ENCODE peak calls at places on chromosomes 5 and 9, in nine cellular contexts. One of them, this sample, is unnamed.

GRCh38 chr9:110125207-110125751 is 82.7 kb downstream of the C9orf152 start:
- DNase-seq in stomach: peak; percentile 86
- DNase-seq in breast epithelium: peak; percentile 90
- DNase-seq in sigmoid colon: peak; percentile 97
- DNase-seq in HCT116: no peak
- DNase-seq in K562: no peak
- DNase-seq in HepG2: peak; percentile 95
- DNase-seq in spleen: peak; percentile 81
- DNase-seq in endothelial cell of umbilical vein: peak; percentile 81
- DNase-seq in this sample: peak; percentile 97

GRCh38 chr5:3698412-3698811 is 102.8 kb downstream of the IRX1 start:
- DNase-seq in stomach: no peak
- DNase-seq in breast epithelium: no peak
- DNase-seq in sigmoid colon: no peak
- DNase-seq in HCT116: no peak
- DNase-seq in K562: no peak
- DNase-seq in HepG2: no peak
- DNase-seq in spleen: no peak
- DNase-seq in endothelial cell of umbilical vein: no peak
- DNase-seq in this sample: no peak

GRCh38 chr5:170791325-170791954 is 7.9 kb downstream of the GABRP start:
- DNase-seq in stomach: peak; percentile 86
- DNase-seq in breast epithelium: peak; percentile 56
- DNase-seq in sigmoid colon: no peak
- DNase-seq in HCT116: peak; percentile 49
- DNase-seq in K562: peak; percentile 24
- DNase-seq in HepG2: peak; percentile 27
- DNase-seq in spleen: no peak
- DNase-seq in endothelial cell of umbilical vein: peak; percentile 66
- DNase-seq in this sample: no peak

GRCh38 chr5:160390787-160391696 is 8.8 kb downstream of the FAM200C start:
- DNase-seq in stomach: no peak
- DNase-seq in breast epithelium: no peak
- DNase-seq in sigmoid colon: no peak
- DNase-seq in HCT116: no peak
- DNase-seq in K562: no peak
- DNase-seq in HepG2: peak; percentile 23
- DNase-seq in spleen: no peak
- DNase-seq in endothelial cell of umbilical vein: peak; percentile 30
- DNase-seq in this sample: no peak

GRCh38 chr9:136347472-136348256 is 15.9 kb downstream of the DNLZ start:
- DNase-seq in stomach: no peak
- DNase-seq in breast epithelium: no peak
- DNase-seq in sigmoid colon: no peak
- DNase-seq in HCT116: no peak
- DNase-seq in K562: no peak
- DNase-seq in HepG2: no peak
- DNase-seq in spleen: no peak
- DNase-seq in endothelial cell of umbilical vein: no peak
- DNase-seq in this sample: no peak

GRCh38 chr5:39624890-39625289 is 200.1 kb upstream of the DAB2 start:
- DNase-seq in stomach: no peak
- DNase-seq in breast epithelium: no peak
- DNase-seq in sigmoid colon: no peak
- DNase-seq in HCT116: no peak
- DNase-seq in K562: no peak
- DNase-seq in HepG2: peak; percentile 37
- DNase-seq in spleen: no peak
- DNase-seq in endothelial cell of umbilical vein: no peak
- DNase-seq in this sample: no peak

GRCh38 chr5:129747847-129748407 is at the start of gene MINAR2:
- DNase-seq in stomach: no peak
- DNase-seq in breast epithelium: no peak
- DNase-seq in sigmoid colon: no peak
- DNase-seq in HCT116: no peak
- DNase-seq in K562: no peak
- DNase-seq in HepG2: no peak
- DNase-seq in spleen: no peak
- DNase-seq in endothelial cell of umbilical vein: no peak
- DNase-seq in this sample: no peak

GRCh38 chr9:85108806-85109205 is 439.3 kb downstream of the NTRK2 start:
- DNase-seq in stomach: no peak
- DNase-seq in breast epithelium: no peak
- DNase-seq in sigmoid colon: no peak
- DNase-seq in HCT116: no peak
- DNase-seq in K562: no peak
- DNase-seq in HepG2: no peak
- DNase-seq in spleen: no peak
- DNase-seq in endothelial cell of umbilical vein: no peak
- DNase-seq in this sample: no peak

GRCh38 chr5:133944263-133945230 is 23.9 kb downstream of the C5orf15 start:
- DNase-seq in stomach: peak; percentile 79
- DNase-seq in breast epithelium: no peak
- DNase-seq in sigmoid colon: no peak
- DNase-seq in HCT116: peak; percentile 46
- DNase-seq in K562: peak; percentile 79
- DNase-seq in HepG2: peak; percentile 47
- DNase-seq in spleen: no peak
- DNase-seq in endothelial cell of umbilical vein: peak; percentile 53
- DNase-seq in this sample: no peak

GRCh38 chr5:166561759-166562158 is 1729.7 kb upstream of the WWC1 start:
- DNase-seq in stomach: no peak
- DNase-seq in breast epithelium: no peak
- DNase-seq in sigmoid colon: no peak
- DNase-seq in HCT116: no peak
- DNase-seq in K562: no peak
- DNase-seq in HepG2: no peak
- DNase-seq in spleen: no peak
- DNase-seq in endothelial cell of umbilical vein: no peak
- DNase-seq in this sample: no peak

GRCh38 chr9:113522858-113523257 is 59.3 kb downstream of the RGS3 start:
- DNase-seq in stomach: no peak
- DNase-seq in breast epithelium: no peak
- DNase-seq in sigmoid colon: no peak
- DNase-seq in HCT116: no peak
- DNase-seq in K562: no peak
- DNase-seq in HepG2: no peak
- DNase-seq in spleen: no peak
- DNase-seq in endothelial cell of umbilical vein: no peak
- DNase-seq in this sample: no peak

GRCh38 chr9:116812231-116813028 is 125.3 kb downstream of the TRIM32 start:
- DNase-seq in stomach: no peak
- DNase-seq in breast epithelium: no peak
- DNase-seq in sigmoid colon: no peak
- DNase-seq in HCT116: no peak
- DNase-seq in K562: no peak
- DNase-seq in HepG2: no peak
- DNase-seq in spleen: no peak
- DNase-seq in endothelial cell of umbilical vein: no peak
- DNase-seq in this sample: no peak

GRCh38 chr5:159765034-159765433 is 151.2 kb upstream of the ADRA1B start:
- DNase-seq in stomach: no peak
- DNase-seq in breast epithelium: no peak
- DNase-seq in sigmoid colon: no peak
- DNase-seq in HCT116: no peak
- DNase-seq in K562: no peak
- DNase-seq in HepG2: no peak
- DNase-seq in spleen: no peak
- DNase-seq in endothelial cell of umbilical vein: no peak
- DNase-seq in this sample: no peak

GRCh38 chr5:128681764-128682664 is 144.0 kb upstream of the FBN2 start:
- DNase-seq in stomach: no peak
- DNase-seq in breast epithelium: peak; percentile 35
- DNase-seq in sigmoid colon: no peak
- DNase-seq in HCT116: peak; percentile 32
- DNase-seq in K562: no peak
- DNase-seq in HepG2: no peak
- DNase-seq in spleen: no peak
- DNase-seq in endothelial cell of umbilical vein: no peak
- DNase-seq in this sample: no peak

GRCh38 chr5:38509185-38509584 is 47.3 kb downstream of the LIFR start:
- DNase-seq in stomach: no peak
- DNase-seq in breast epithelium: no peak
- DNase-seq in sigmoid colon: no peak
- DNase-seq in HCT116: no peak
- DNase-seq in K562: no peak
- DNase-seq in HepG2: no peak
- DNase-seq in spleen: no peak
- DNase-seq in endothelial cell of umbilical vein: no peak
- DNase-seq in this sample: no peak

GRCh38 chr5:145110826-145111225 is 724.3 kb downstream of the PRELID2 start:
- DNase-seq in stomach: no peak
- DNase-seq in breast epithelium: no peak
- DNase-seq in sigmoid colon: no peak
- DNase-seq in HCT116: no peak
- DNase-seq in K562: no peak
- DNase-seq in HepG2: no peak
- DNase-seq in spleen: no peak
- DNase-seq in endothelial cell of umbilical vein: no peak
- DNase-seq in this sample: no peak

GRCh38 chr5:179866241-179867078 is 7.8 kb upstream of the MRNIP start:
- DNase-seq in stomach: no peak
- DNase-seq in breast epithelium: no peak
- DNase-seq in sigmoid colon: peak; percentile 62
- DNase-seq in HCT116: no peak
- DNase-seq in K562: no peak
- DNase-seq in HepG2: no peak
- DNase-seq in spleen: peak; percentile 60
- DNase-seq in endothelial cell of umbilical vein: no peak
- DNase-seq in this sample: no peak

GRCh38 chr5:179865471-179866240 is 7.0 kb upstream of the MRNIP start:
- DNase-seq in stomach: no peak
- DNase-seq in breast epithelium: no peak
- DNase-seq in sigmoid colon: peak; percentile 53
- DNase-seq in HCT116: no peak
- DNase-seq in K562: no peak
- DNase-seq in HepG2: no peak
- DNase-seq in spleen: peak; percentile 72
- DNase-seq in endothelial cell of umbilical vein: no peak
- DNase-seq in this sample: no peak

GRCh38 chr5:179867476-179867875 is 8.9 kb upstream of the MRNIP start:
- DNase-seq in stomach: no peak
- DNase-seq in breast epithelium: no peak
- DNase-seq in sigmoid colon: peak; percentile 62
- DNase-seq in HCT116: no peak
- DNase-seq in K562: no peak
- DNase-seq in HepG2: no peak
- DNase-seq in spleen: peak; percentile 66
- DNase-seq in endothelial cell of umbilical vein: no peak
- DNase-seq in this sample: no peak

GRCh38 chr5:179868541-179868940 is 9.9 kb upstream of the MRNIP start:
- DNase-seq in stomach: no peak
- DNase-seq in breast epithelium: no peak
- DNase-seq in sigmoid colon: peak; percentile 50
- DNase-seq in HCT116: no peak
- DNase-seq in K562: no peak
- DNase-seq in HepG2: no peak
- DNase-seq in spleen: peak; percentile 55
- DNase-seq in endothelial cell of umbilical vein: no peak
- DNase-seq in this sample: no peak

GRCh38 chr5:179867079-179867465 is 8.5 kb upstream of the MRNIP start:
- DNase-seq in stomach: no peak
- DNase-seq in breast epithelium: no peak
- DNase-seq in sigmoid colon: peak; percentile 36
- DNase-seq in HCT116: no peak
- DNase-seq in K562: no peak
- DNase-seq in HepG2: no peak
- DNase-seq in spleen: peak; percentile 40
- DNase-seq in endothelial cell of umbilical vein: no peak
- DNase-seq in this sample: no peak
- TF ChIP-seq CTCF in stomach: no peak
- TF ChIP-seq CTCF in breast epithelium: no peak
- TF ChIP-seq CTCF in sigmoid colon: no peak
- TF ChIP-seq CTCF in HCT116: no peak
- TF ChIP-seq CTCF in K562: no peak
- TF ChIP-seq CTCF in HepG2: no peak
- TF ChIP-seq CTCF in spleen: no peak
- TF ChIP-seq CTCF in endothelial cell of umbilical vein: no peak
- TF ChIP-seq CTCF in this sample: no peak

GRCh38 chr9:89436963-89437625 is 60.8 kb downstream of the SEMA4D start:
- DNase-seq in stomach: peak; percentile 84
- DNase-seq in breast epithelium: peak; percentile 20
- DNase-seq in sigmoid colon: no peak
- DNase-seq in HCT116: no peak
- DNase-seq in K562: no peak
- DNase-seq in HepG2: no peak
- DNase-seq in spleen: peak; percentile 91
- DNase-seq in endothelial cell of umbilical vein: no peak
- DNase-seq in this sample: no peak
- TF ChIP-seq POLR2A in stomach: no peak
- TF ChIP-seq POLR2A in breast epithelium: no peak
- TF ChIP-seq POLR2A in sigmoid colon: no peak
- TF ChIP-seq POLR2A in HCT116: no peak
- TF ChIP-seq POLR2A in K562: no peak
- TF ChIP-seq POLR2A in HepG2: no peak
- TF ChIP-seq POLR2A in spleen: no peak
- TF ChIP-seq POLR2A in endothelial cell of umbilical vein: no peak
- TF ChIP-seq POLR2A in this sample: no peak

DNA sequence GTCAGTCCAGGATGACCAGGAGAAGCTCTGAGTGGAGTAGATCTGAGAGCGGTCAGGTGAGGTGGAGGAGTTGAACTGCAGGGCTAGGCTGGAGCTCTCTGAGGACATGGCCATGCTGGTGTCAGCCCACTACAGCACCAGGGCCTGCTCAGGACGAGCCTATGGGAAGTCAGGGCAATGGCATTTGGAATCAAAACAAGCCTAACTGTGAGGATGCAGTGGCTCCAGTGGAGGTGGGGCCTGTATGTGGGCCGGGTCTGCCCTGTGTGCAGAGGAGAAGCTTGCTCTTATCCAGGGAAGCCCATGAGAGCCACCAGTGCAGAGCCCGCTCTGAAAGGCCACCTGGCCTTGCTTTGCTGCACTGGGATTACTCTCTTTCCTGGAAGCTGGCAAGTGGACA is 11.1 kb downstream of the CXCL14 start:
- DNase-seq in stomach: no peak
- DNase-seq in breast epithelium: no peak
- DNase-seq in sigmoid colon: peak; percentile 42
- DNase-seq in HCT116: no peak
- DNase-seq in K562: no peak
- DNase-seq in HepG2: no peak
- DNase-seq in spleen: peak; percentile 61
- DNase-seq in endothelial cell of umbilical vein: no peak
- DNase-seq in this sample: no peak
- TF ChIP-seq POLR2AphosphoS5 in stomach: no peak
- TF ChIP-seq POLR2AphosphoS5 in breast epithelium: no peak
- TF ChIP-seq POLR2AphosphoS5 in sigmoid colon: no peak
- TF ChIP-seq POLR2AphosphoS5 in HCT116: no peak
- TF ChIP-seq POLR2AphosphoS5 in K562: no peak
- TF ChIP-seq POLR2AphosphoS5 in HepG2: no peak
- TF ChIP-seq POLR2AphosphoS5 in spleen: no peak
- TF ChIP-seq POLR2AphosphoS5 in endothelial cell of umbilical vein: no peak
- TF ChIP-seq POLR2AphosphoS5 in this sample: no peak

DNA sequence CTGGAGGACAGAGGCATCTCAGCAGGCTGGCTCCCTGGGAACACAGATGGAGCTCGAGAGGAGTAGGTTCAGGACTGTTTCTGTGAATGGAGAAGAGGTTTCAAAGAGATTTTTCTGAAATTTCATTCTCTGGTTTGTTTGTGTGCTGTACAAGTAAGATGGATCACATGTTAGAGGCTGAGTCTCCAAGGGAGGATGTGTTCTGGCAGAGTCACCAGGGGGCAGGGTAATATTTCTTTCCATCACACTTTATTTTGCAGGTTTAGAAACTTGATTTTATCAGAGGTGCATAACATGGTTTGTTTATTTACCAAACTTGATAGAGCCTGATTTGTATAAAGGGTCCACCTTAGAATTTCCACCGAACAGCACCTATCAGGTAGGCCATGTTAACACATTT is 69.2 kb upstream of the ARL15 start:
- DNase-seq in stomach: no peak
- DNase-seq in breast epithelium: no peak
- DNase-seq in sigmoid colon: no peak
- DNase-seq in HCT116: no peak
- DNase-seq in K562: no peak
- DNase-seq in HepG2: no peak
- DNase-seq in spleen: no peak
- DNase-seq in endothelial cell of umbilical vein: no peak
- DNase-seq in this sample: no peak
- TF ChIP-seq CTCF in stomach: no peak
- TF ChIP-seq CTCF in breast epithelium: no peak
- TF ChIP-seq CTCF in sigmoid colon: no peak
- TF ChIP-seq CTCF in HCT116: peak; percentile 2
- TF ChIP-seq CTCF in K562: no peak
- TF ChIP-seq CTCF in HepG2: no peak
- TF ChIP-seq CTCF in spleen: no peak
- TF ChIP-seq CTCF in endothelial cell of umbilical vein: no peak
- TF ChIP-seq CTCF in this sample: no peak

This sample was measured in vagina.